ENCODE peak calls at places on chromosome 9, in eight cellular contexts. P is H9; W is stimulated activated CD8-positive, alpha-beta memory T cell treated with anti-CD3 and anti-CD28 coated beads, Interleukin-7, amount 100 ng/mL, for 1 hour; H is glutamatergic neuron; K is RPMI7951; N is GM23338; C is stimulated activated CD4-positive, alpha-beta T cell treated with anti-CD3 and anti-CD28 coated beads, Interleukin-1b, Interleukin-23, amount 100 ng/mL, for 24 hours; T is NCI-H1105. G is an unnamed sample.

GRCh38 chr9:129863059-129863690 is 27.9 kb downstream of the USP20 start:
- DNase-seq in P (peak), W (no peak), H (no peak), K (peak), N (no peak), C (no peak), T (no peak), G (no peak)

GRCh38 chr9:125816321-125816720 is 69.1 kb downstream of the PBX3 start:
- DNase-seq in P (no peak), W (no peak), H (no peak), K (no peak), N (no peak), C (no peak), T (no peak), G (no peak)

GRCh38 chr9:70998962-70999361 is 122.5 kb downstream of the TRPM3 start:
- DNase-seq in P (no peak), W (no peak), H (no peak), K (no peak), N (no peak), C (no peak), T (no peak), G (no peak)

GRCh38 chr9:114048533-114049452 is 29.3 kb downstream of the AMBP start:
- DNase-seq in P (peak), W (no peak), H (no peak), K (no peak), N (no peak), C (no peak), T (no peak), G (no peak)

GRCh38 chr9:7089794-7090193 is 332.0 kb downstream of the KDM4C start:
- DNase-seq in P (no peak), W (no peak), H (no peak), K (no peak), N (no peak), C (no peak), T (no peak), G (no peak)

GRCh38 chr9:112137066-112137465 is 38.0 kb downstream of the SUSD1 start:
- DNase-seq in P (no peak), W (no peak), H (no peak), K (no peak), N (no peak), C (no peak), T (no peak), G (no peak)

GRCh38 chr9:21392270-21392669 is 7.1 kb upstream of the IFNA2 start:
- DNase-seq in P (peak), W (no peak), H (no peak), K (peak), N (peak), C (no peak), T (no peak), G (no peak)

GRCh38 chr9:96048954-96049831 is 173.7 kb downstream of the ERCC6L2 start:
- DNase-seq in P (no peak), W (no peak), H (no peak), K (peak), N (no peak), C (no peak), T (no peak), G (no peak)

GRCh38 chr9:123048748-123049147 is 15.3 kb downstream of the GPR21 start:
- DNase-seq in P (no peak), W (no peak), H (no peak), K (no peak), N (no peak), C (no peak), T (no peak), G (no peak)

GRCh38 chr9:98577446-98577845 is 131.3 kb downstream of the GABBR2 start:
- DNase-seq in P (no peak), W (no peak), H (no peak), K (no peak), N (no peak), C (no peak), T (no peak), G (no peak)

GRCh38 chr9:114250235-114250568 is 72.7 kb upstream of the ORM1 start:
- DNase-seq in P (no peak), W (no peak), H (no peak), K (peak), N (no peak), C (no peak), T (peak), G (no peak)

GRCh38 chr9:76341616-76342015 is 52.6 kb downstream of the RFK start:
- DNase-seq in P (no peak), W (no peak), H (no peak), K (no peak), N (no peak), C (no peak), T (no peak), G (no peak)

GRCh38 chr9:75105019-75105540 is 16.8 kb downstream of the OSTF1 start:
- DNase-seq in P (no peak), W (no peak), H (no peak), K (no peak), N (no peak), C (no peak), T (no peak), G (no peak)

GRCh38 chr9:113664176-113664875 is 200.8 kb downstream of the RGS3 start:
- DNase-seq in P (no peak), W (no peak), H (no peak), K (no peak), N (peak), C (no peak), T (no peak), G (no peak)

GRCh38 chr9:6805532-6805931 is 47.8 kb downstream of the KDM4C start:
- DNase-seq in P (no peak), W (no peak), H (peak), K (peak), N (no peak), C (no peak), T (no peak), G (no peak)

GRCh38 chr9:135610290-135611141 is 28.8 kb downstream of the GLT6D1 start:
- DNase-seq in P (no peak), W (no peak), H (no peak), K (no peak), N (no peak), C (no peak), T (no peak), G (no peak)

GRCh38 chr9:135926402-135927194 is 19.3 kb upstream of the CAMSAP1 start:
- DNase-seq in P (no peak), W (peak), H (no peak), K (peak), N (no peak), C (peak), T (no peak), G (no peak)

GRCh38 chr9:18896531-18897179 is 136.4 kb downstream of the SAXO1 start:
- DNase-seq in P (no peak), W (no peak), H (no peak), K (peak), N (no peak), C (no peak), T (no peak), G (no peak)

GRCh38 chr9:89720721-89721660 is 116.2 kb downstream of the GADD45G start:
- DNase-seq in P (no peak), W (no peak), H (no peak), K (no peak), N (no peak), C (no peak), T (no peak), G (no peak)

GRCh38 chr9:121156263-121156731 is 45.4 kb downstream of the RAB14 start:
- DNase-seq in P (no peak), W (no peak), H (no peak), K (peak), N (no peak), C (no peak), T (no peak), G (no peak)

GRCh38 chr9:21542780-21543179 is 60.7 kb upstream of the IFNE start:
- DNase-seq in P (no peak), W (no peak), H (no peak), K (no peak), N (no peak), C (no peak), T (no peak), G (no peak)

GRCh38 chr9:133605856-133606721 is 3.1 kb downstream of the FAM163B start:
- DNase-seq in P (no peak), W (no peak), H (peak), K (no peak), N (no peak), C (no peak), T (peak), G (no peak)

GRCh38 chr9:134475051-134475790 is 149.0 kb downstream of the RXRA start:
- DNase-seq in P (no peak), W (no peak), H (no peak), K (peak), N (no peak), C (no peak), T (no peak), G (no peak)

GRCh38 chr9:131218370-131218769 is 57.9 kb downstream of the FAM78A start:
- DNase-seq in P (no peak), W (no peak), H (no peak), K (no peak), N (no peak), C (no peak), T (no peak), G (no peak)

GRCh38 chr9:128895556-128895955 is 13.6 kb downstream of the LRRC8A start:
- DNase-seq in P (no peak), W (no peak), H (no peak), K (no peak), N (peak), C (no peak), T (no peak), G (no peak)

GRCh38 chr9:108620767-108621166 is 235.0 kb downstream of the ACTL7B start:
- DNase-seq in P (no peak), W (no peak), H (no peak), K (peak), N (no peak), C (no peak), T (no peak), G (no peak)

GRCh38 chr9:135070198-135070951 is 17.1 kb upstream of the OLFM1 start:
- DNase-seq in P (peak), W (no peak), H (peak), K (no peak), N (peak), C (no peak), T (no peak), G (peak)

GRCh38 chr9:16275795-16276624 is 594.5 kb downstream of the BNC2 start:
- DNase-seq in P (peak), W (no peak), H (no peak), K (no peak), N (no peak), C (no peak), T (no peak), G (no peak)